ENCODE peak calls at places on chromosomes 11 and 22, in four cellular contexts. K is esophagus squamous epithelium, O is breast epithelium, M is epithelial cell of proximal tubule. F is an unnamed sample.

GRCh38 chr11:56916609-56917008 is 72.1 kb upstream of the OR5AK2 start:
- DNase-seq in K (no peak), O (no peak), M (no peak), F (no peak)

GRCh38 chr11:46249103-46249942 is 28.1 kb upstream of the CREB3L1 start:
- DNase-seq in K (no peak), O (no peak), M (no peak), F (no peak)

GRCh38 chr22:39526736-39527171 is 5.8 kb downstream of the RPS19BP1 start:
- DNase-seq in K (no peak), O (no peak), M (no peak), F (no peak)

GRCh38 chr11:34997872-34998548 is 81.6 kb downstream of the PDHX start:
- DNase-seq in K (no peak), O (no peak), M (no peak), F (no peak)

GRCh38 chr22:50498322-50498861 is 9.1 kb downstream of the LMF2 start:
- DNase-seq in K (no peak), O (no peak), M (no peak), F (no peak)

GRCh38 chr11:7020183-7020917 is at the start of the genes NLRP14 and ZNF214:
- DNase-seq in K (peak), O (peak), M (peak), F (peak)

GRCh38 chr22:42893366-42894150 is 36.5 kb upstream of the ARFGAP3 start:
- DNase-seq in K (no peak), O (no peak), M (no peak), F (no peak)

GRCh38 chr22:49269928-49270327 is 557.7 kb downstream of the BRD1 start:
- DNase-seq in K (no peak), O (no peak), M (no peak), F (no peak)

GRCh38 chr22:38240734-38241252 is 32.0 kb downstream of the TMEM184B start:
- DNase-seq in K (no peak), O (no peak), M (no peak), F (peak)

GRCh38 chr22:24189249-24190158 is 8.2 kb downstream of the SUSD2 start:
- DNase-seq in K (no peak), O (peak), M (no peak), F (no peak)

GRCh38 chr11:125433454-125434121 is 62.5 kb downstream of the FEZ1 start:
- DNase-seq in K (no peak), O (no peak), M (no peak), F (no peak)

GRCh38 chr22:26480611-26480932 is 3.0 kb downstream of the HPS4 start:
- DNase-seq in K (no peak), O (no peak), M (no peak), F (no peak)

GRCh38 chr22:26481112-26481693 is 2.4 kb downstream of the HPS4 start:
- DNase-seq in K (no peak), O (no peak), M (no peak), F (peak)

GRCh38 chr22:26483043-26483438 is 542 bp downstream of the HPS4 start:
- DNase-seq in K (no peak), O (no peak), M (no peak), F (no peak)

GRCh38 chr22:26482171-26482570 is 1.4 kb downstream of the HPS4 start:
- DNase-seq in K (no peak), O (no peak), M (no peak), F (no peak)

DNA sequence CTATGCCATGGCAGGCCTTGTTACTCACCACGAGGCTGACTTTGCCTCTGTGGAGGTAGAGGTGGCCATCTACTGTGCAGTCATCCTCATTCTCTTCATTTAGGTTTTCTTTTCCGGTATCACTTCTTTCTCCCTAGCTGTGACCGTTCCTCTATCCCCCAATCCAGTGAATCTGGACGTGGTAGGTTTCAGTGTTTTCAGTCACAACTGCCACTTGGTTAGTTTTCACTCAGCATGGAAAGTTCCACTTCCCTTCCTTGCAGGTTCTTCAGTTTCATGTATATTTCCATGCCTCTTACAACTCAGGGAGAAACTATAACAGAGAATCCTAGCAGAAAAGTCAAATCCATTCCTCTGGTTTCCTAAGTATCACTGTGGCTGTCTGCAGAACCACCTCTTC is 1.9 kb downstream of the HPS4 start:
- DNase-seq in K (no peak), O (no peak), M (no peak), F (no peak)
- H3K4me3 ChIP-seq in K (no peak), O (no peak), M (no peak), F (peak)

DNA sequence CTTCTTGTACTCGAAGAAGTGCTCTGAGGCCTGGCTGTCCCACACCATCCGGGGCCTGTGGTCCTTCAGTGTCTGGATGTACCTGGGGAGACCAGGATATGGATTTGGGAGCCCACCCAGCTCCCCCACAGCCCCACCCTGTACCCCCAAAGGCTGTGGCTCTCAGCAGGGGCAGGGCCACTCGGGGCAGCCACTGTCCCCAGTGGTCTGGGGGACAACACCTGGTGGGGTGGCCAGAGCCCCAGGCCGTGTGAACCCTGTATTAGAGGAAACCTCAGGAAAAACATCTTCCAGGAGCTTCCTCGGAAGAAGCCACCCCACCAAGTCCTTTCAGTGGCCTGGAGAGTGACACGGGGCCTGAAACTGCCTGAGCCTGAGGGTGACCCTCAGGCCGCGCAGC is 27.8 kb downstream of the TSPAN4 start:
- DNase-seq in K (no peak), O (no peak), M (no peak), F (no peak)
- TF ChIP-seq CTCF in K (no peak), O (no peak), M (no peak), F (no peak)

GRCh38 chr11:1896468-1896867 is 4.8 kb upstream of the PRR33 start:
- DNase-seq in K (no peak), O (no peak), M (no peak), F (no peak)

GRCh38 chr11:1899100-1899499 is 7.4 kb upstream of the PRR33 start:
- DNase-seq in K (no peak), O (no peak), M (no peak), F (no peak)

GRCh38 chr11:1893581-1894359 is 2.1 kb upstream of the PRR33 start:
- DNase-seq in K (no peak), O (no peak), M (no peak), F (no peak)

GRCh38 chr11:1899686-1900085 is 8.0 kb upstream of the PRR33 start:
- DNase-seq in K (no peak), O (no peak), M (no peak), F (no peak)

DNA sequence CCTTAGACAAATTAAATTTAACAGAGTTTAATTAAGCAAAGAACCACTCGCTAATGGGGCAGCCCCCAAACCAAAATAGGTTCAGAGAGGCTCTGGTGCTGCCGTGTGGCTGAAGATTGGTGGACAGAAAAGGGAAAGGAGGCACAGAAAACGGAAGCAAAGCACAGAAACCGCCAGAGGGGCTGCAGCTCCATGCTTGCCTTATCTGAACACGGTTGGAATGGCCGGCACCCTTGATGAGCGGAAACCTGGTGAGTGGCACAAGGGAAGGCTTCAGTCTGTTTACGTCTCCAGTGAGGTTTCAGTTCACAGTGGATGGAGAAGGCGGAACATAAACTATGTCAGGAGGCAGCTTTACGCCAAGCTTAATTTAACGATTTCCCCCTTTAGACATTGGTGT is 5.2 kb upstream of the PRR33 start:
- DNase-seq in K (no peak), O (no peak), M (no peak), F (no peak)
- H3K4me3 ChIP-seq in K (no peak), O (peak), M (no peak), F (no peak)

GRCh38 chr11:36792870-36793541 is 195.0 kb upstream of the RAG2 start:
- DNase-seq in K (no peak), O (no peak), M (no peak), F (no peak)

GRCh38 chr11:36791957-36792356 is 193.9 kb upstream of the RAG2 start:
- DNase-seq in K (no peak), O (no peak), M (no peak), F (no peak)

GRCh38 chr11:36790450-36790849 is 192.4 kb upstream of the RAG2 start:
- DNase-seq in K (no peak), O (no peak), M (no peak), F (no peak)

GRCh38 chr11:36793542-36793926 is 195.5 kb upstream of the RAG2 start:
- DNase-seq in K (no peak), O (no peak), M (no peak), F (no peak)
- TF ChIP-seq CTCF in K (no peak), O (no peak), M (peak), F (peak)

GRCh38 chr11:112174789-112175595 is at the start of gene BCO2:
- DNase-seq in K (no peak), O (peak), M (no peak), F (no peak)
- H3K4me3 ChIP-seq in K (peak), O (peak), M (peak), F (peak)